ENCODE peak calls at places on chromosomes 4 and X, in five cellular contexts. U, G, C, Q and V are unnamed samples.

GRCh38 chr4:130197946-130198345 is 1102.0 kb downstream of the C4orf33 start:
- DNase-seq in G (no peak), U (no peak), Q (no peak), C (no peak), V (no peak)

GRCh38 chr4:173485164-173485563 is 44.9 kb downstream of the HAND2 start:
- DNase-seq in G (no peak), Q (no peak), C (no peak), U (no peak), V (no peak)

GRCh38 chrX:101595739-101596419 is 21.9 kb downstream of the ARMCX6 start:
- DNase-seq in C (peak; percentile 48), Q (peak; percentile 83), G (peak; percentile 40), U (no peak), V (peak; percentile 71)

GRCh38 chrX:40809210-40809609 is 73.9 kb upstream of the MED14 start:
- DNase-seq in G (no peak), Q (no peak), U (no peak), C (no peak), V (peak; percentile 24)

GRCh38 chr4:78386679-78387078 is 164.9 kb upstream of the ANXA3 start:
- DNase-seq in C (no peak), G (no peak), U (no peak), Q (no peak), V (no peak)

GRCh38 chrX:73577368-73577767 is 14.4 kb downstream of the CHIC1 start:
- DNase-seq in U (no peak), C (no peak), Q (peak; percentile 75), G (peak; percentile 90), V (peak; percentile 67)

GRCh38 chr4:16875487-16875886 is 23.0 kb downstream of the LDB2 start:
- DNase-seq in C (no peak), G (peak; percentile 96), U (no peak), Q (peak; percentile 82), V (no peak)

GRCh38 chr4:122963222-122963621 is 40.8 kb upstream of the NUDT6 start:
- DNase-seq in U (no peak), G (no peak), C (no peak), Q (peak; percentile 12), V (peak; percentile 87)

GRCh38 chrX:8405631-8406030 is 59.0 kb upstream of the VCX3B start:
- DNase-seq in U (no peak), G (no peak), C (no peak), Q (no peak), V (peak; percentile 11)

GRCh38 chr4:27692098-27692679 is 831.5 kb downstream of the STIM2 start:
- DNase-seq in C (no peak), U (no peak), G (peak; percentile 36), Q (peak; percentile 5), V (peak; percentile 57)

GRCh38 chr4:17494258-17494657 is 17.6 kb downstream of the QDPR start:
- DNase-seq in G (peak; percentile 87), U (no peak), C (no peak), Q (peak; percentile 67), V (peak; percentile 50)

GRCh38 chr4:24328300-24328699 is 256.1 kb downstream of the DHX15 start:
- DNase-seq in C (no peak), Q (no peak), G (no peak), U (no peak), V (no peak)

GRCh38 chr4:124713213-124713592 is 671 bp upstream of the ANKRD50 start:
- DNase-seq in U (peak; percentile 35), G (peak; percentile 64), Q (peak; percentile 85), C (peak; percentile 70), V (peak; percentile 76)

GRCh38 chr4:163251204-163251603 is 81.2 kb downstream of the NPY1R start:
- DNase-seq in C (no peak), Q (no peak), G (no peak), U (no peak), V (peak; percentile 19)

DNA sequence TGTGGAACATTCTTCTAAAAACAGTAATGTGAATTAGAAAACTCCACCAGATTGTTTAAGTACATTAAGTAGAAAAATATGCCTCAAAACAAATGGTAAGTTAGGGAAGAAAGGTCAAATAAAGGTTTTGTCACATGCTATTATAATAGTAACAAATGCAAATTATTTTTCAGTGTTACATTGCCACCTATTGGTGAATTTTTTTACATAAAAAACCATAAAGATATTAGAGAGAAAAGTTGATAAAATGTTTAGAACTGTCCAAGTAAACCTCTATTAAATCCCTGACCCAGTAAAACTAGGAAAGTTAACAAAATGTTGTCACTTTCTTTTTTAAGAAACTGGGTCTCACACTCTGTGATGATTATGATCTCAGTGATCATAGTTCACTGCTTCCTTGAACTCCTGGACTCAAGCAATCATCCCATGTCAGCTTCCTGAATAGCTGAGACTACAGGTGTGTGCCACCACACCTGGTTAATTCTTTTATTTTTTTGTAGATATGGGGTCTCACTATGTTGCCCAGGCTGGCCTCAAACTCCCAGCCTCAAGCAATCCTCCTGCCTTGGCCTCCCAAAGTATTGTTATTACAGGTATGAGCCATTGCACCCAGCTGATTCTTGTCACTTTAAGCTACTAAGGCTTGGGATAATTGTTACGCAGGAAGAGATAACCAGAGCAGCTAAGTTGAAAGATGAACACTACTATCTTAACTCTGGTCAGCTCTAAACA is 157.6 kb downstream of the ATRX start:
- DNase-seq in U (no peak), C (no peak), G (no peak), Q (peak; percentile 5), V (peak; percentile 5)
- TF ChIP-seq CTCF in U (no peak), C (no peak), G (no peak), Q (no peak), V (peak; percentile 19)

DNA sequence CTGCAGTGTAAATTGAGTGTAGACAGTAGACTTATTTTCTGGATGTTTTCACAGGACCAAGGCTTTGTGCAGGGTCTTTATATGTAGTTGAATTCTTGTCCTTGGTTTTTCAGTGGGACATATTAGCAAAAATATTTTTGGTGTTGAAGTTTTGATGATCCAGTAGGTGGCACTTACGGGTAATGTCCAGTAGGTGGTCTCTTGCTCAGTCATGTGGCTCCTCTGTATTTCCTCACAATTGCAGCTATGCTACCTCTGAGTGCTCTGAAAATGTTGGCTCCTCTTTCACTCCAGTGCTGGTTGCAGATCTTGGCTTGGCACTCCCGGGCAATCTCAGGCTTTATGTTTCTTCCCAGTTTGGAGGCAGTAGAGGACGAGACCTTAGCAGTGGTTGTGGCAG is 419.8 kb upstream of the AMOT start:
- DNase-seq in Q (peak; percentile 0), G (no peak), U (no peak), C (no peak), V (peak; percentile 14)
- TF ChIP-seq CTCF in Q (peak; percentile 26), G (peak; percentile 29), U (no peak), C (no peak), V (no peak)

DNA sequence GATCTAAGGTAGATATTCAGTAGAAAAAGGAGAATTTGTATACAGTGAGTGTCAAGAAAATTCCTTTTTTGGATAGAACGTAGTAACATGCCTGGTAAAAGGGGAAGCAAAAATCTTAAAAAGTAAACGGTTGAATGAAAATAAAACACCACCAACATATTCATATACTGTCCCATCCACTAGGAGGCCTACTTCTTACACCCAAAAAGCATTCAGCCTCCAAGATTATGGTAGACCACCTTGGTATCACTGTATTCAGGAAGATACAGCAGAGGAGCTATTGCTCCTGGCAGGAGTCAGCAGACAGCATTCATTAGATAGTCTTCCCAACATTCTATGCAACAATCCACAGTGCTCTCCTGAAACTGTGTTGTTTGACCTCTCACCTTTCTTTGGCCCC is 274.6 kb upstream of the MAGEB2 start:
- DNase-seq in C (no peak), G (no peak), U (no peak), Q (no peak), V (no peak)
- TF ChIP-seq CTCF in C (no peak), G (peak; percentile 13), U (no peak), Q (no peak), V (no peak)

GRCh38 chrX:131729295-131729694 is 185.4 kb downstream of the OR13H1 start:
- DNase-seq in G (peak; percentile 77), U (no peak), C (peak; percentile 89), Q (no peak), V (peak; percentile 89)
- TF ChIP-seq CTCF in G (peak; percentile 53), U (peak; percentile 38), C (no peak), Q (no peak), V (peak; percentile 41)